ENCODE peak calls at places on chromosome 11, in nine cellular contexts. G is OCI-LY7, A is PC-3, R is neural progenitor cell, L is hepatocyte, M is GM23338, V is GM23248, Q is HCT116, S is SK-N-SH. N is an unnamed sample.
A peak's percentile ranks its signal among the peaks of the same experiment; 100 is the strongest.

GRCh38 chr11:115965754-115966504 is 461.7 kb upstream of the CADM1 start:
- DNase-seq in G (no peak), A (no peak), R (no peak), L (no peak), M (no peak), V (no peak), Q (no peak), S (peak; percentile 61), N (no peak)

GRCh38 chr11:86502137-86502536 is 127.5 kb downstream of the CCDC81 start:
- DNase-seq in G (no peak), A (peak; percentile 9), R (no peak), L (no peak), M (no peak), V (no peak), Q (no peak), S (no peak), N (no peak)

GRCh38 chr11:123473941-123474668 is 44.0 kb downstream of the GRAMD1B start:
- DNase-seq in G (no peak), A (peak; percentile 92), R (no peak), L (no peak), M (no peak), V (peak; percentile 96), Q (no peak), S (no peak), N (no peak)

GRCh38 chr11:23789938-23790371 is 706.9 kb upstream of the LUZP2 start:
- DNase-seq in G (no peak), A (peak; percentile 73), R (no peak), L (peak; percentile 79), M (no peak), V (peak; percentile 67), Q (no peak), S (no peak), N (no peak)

GRCh38 chr11:116885951-116886629 is 48.7 kb upstream of the APOA1 start:
- DNase-seq in G (no peak), A (no peak), R (peak; percentile 61), L (no peak), M (no peak), V (peak; percentile 68), Q (no peak), S (no peak), N (no peak)

GRCh38 chr11:116835042-116835772 is 2.2 kb downstream of the APOA1 start:
- DNase-seq in G (peak; percentile 27), A (no peak), R (no peak), L (no peak), M (peak; percentile 41), V (no peak), Q (no peak), S (no peak), N (no peak)

GRCh38 chr11:62705401-62705800 is 1.8 kb downstream of the BSCL2 start:
- DNase-seq in G (no peak), A (peak; percentile 43), R (no peak), L (no peak), M (peak; percentile 48), V (peak; percentile 47), Q (no peak), S (peak; percentile 65), N (no peak)

GRCh38 chr11:9745411-9746211 is 81.7 kb downstream of the SWAP70 start:
- DNase-seq in G (peak; percentile 74), A (no peak), R (no peak), L (no peak), M (no peak), V (no peak), Q (no peak), S (no peak), N (no peak)

GRCh38 chr11:113481226-113481625 is 6.0 kb upstream of the DRD2 start:
- DNase-seq in G (no peak), A (no peak), R (no peak), L (no peak), M (no peak), V (no peak), Q (no peak), S (no peak), N (no peak)

GRCh38 chr11:33377100-33377851 is 120.1 kb downstream of the HIPK3 start:
- DNase-seq in G (no peak), A (no peak), R (peak; percentile 5), L (no peak), M (no peak), V (peak; percentile 49), Q (no peak), S (no peak), N (no peak)
- TF ChIP-seq EZH2phosphoT487 in G (no peak), A (no peak), R (peak; percentile 71), L (no peak), M (no peak), V (no peak), Q (no peak), S (no peak), N (no peak)

GRCh38 chr11:6393989-6394670 is 3.9 kb downstream of the SMPD1 start:
- DNase-seq in G (no peak), A (no peak), R (no peak), L (no peak), M (no peak), V (no peak), Q (no peak), S (no peak), N (no peak)

GRCh38 chr11:6397156-6397555 is 6.9 kb downstream of the SMPD1 start:
- DNase-seq in G (no peak), A (no peak), R (no peak), L (no peak), M (no peak), V (peak; percentile 17), Q (no peak), S (no peak), N (no peak)

GRCh38 chr11:6400431-6401345 is 10.4 kb downstream of the SMPD1 start:
- DNase-seq in G (no peak), A (no peak), R (no peak), L (no peak), M (no peak), V (no peak), Q (no peak), S (no peak), N (no peak)

GRCh38 chr11:6395470-6396060 is 5.3 kb downstream of the SMPD1 start:
- DNase-seq in G (no peak), A (no peak), R (no peak), L (no peak), M (no peak), V (no peak), Q (no peak), S (no peak), N (no peak)

GRCh38 chr11:6397636-6398035 is 7.4 kb downstream of the SMPD1 start:
- DNase-seq in G (no peak), A (peak; percentile 46), R (no peak), L (no peak), M (no peak), V (peak; percentile 55), Q (no peak), S (no peak), N (no peak)
- TF ChIP-seq EZH2phosphoT487 in G (no peak), A (no peak), R (no peak), L (no peak), M (no peak), V (no peak), Q (no peak), S (no peak), N (no peak)

DNA sequence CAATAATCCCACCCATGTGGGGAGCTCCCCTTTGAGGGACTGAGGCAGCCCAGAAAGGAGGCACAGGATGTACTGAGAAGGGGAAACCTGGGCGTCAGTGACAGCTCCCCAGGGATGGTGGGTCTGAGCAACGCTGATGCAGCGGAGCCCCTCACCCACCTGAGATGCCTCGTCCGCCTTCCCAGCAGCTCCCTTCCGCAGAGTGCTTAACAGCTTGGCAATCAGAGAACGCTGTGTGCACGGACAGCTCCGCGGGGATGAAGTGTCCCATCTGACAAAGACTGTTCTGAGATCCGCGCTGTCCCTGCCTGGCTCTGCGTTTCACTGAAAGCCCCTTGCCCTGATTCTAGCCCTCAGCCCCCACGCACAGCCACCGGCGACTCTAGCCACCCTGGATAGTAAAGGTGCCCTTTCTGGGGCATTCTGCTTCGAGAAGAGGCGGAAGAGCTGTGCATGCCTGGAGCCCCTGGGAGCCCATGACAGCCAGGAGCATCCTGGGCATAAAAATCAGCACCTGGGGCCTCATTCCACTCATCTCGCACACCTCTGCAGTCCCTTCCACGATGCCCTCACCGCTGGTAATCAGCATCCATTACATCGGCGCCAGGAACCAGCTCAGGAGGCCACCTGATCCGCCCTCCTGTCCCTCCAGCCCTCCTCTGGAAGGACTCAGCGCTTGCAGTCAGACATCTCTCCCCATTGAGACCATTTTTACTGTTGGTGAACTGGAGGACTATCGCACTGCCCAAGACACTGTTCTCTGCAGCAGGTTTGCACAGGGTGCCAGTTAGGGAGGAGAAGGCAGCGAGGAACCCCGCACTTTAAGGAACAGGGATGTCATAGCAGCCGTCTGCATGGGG is 10.7 kb downstream of the KCNJ5 start:
- DNase-seq in G (no peak), A (no peak), R (peak; percentile 72), L (peak; percentile 31), M (peak; percentile 65), V (no peak), Q (no peak), S (no peak), N (no peak)
- TF ChIP-seq EZH2phosphoT487 in G (no peak), A (no peak), R (no peak), L (no peak), M (no peak), V (no peak), Q (no peak), S (no peak), N (no peak)

DNA sequence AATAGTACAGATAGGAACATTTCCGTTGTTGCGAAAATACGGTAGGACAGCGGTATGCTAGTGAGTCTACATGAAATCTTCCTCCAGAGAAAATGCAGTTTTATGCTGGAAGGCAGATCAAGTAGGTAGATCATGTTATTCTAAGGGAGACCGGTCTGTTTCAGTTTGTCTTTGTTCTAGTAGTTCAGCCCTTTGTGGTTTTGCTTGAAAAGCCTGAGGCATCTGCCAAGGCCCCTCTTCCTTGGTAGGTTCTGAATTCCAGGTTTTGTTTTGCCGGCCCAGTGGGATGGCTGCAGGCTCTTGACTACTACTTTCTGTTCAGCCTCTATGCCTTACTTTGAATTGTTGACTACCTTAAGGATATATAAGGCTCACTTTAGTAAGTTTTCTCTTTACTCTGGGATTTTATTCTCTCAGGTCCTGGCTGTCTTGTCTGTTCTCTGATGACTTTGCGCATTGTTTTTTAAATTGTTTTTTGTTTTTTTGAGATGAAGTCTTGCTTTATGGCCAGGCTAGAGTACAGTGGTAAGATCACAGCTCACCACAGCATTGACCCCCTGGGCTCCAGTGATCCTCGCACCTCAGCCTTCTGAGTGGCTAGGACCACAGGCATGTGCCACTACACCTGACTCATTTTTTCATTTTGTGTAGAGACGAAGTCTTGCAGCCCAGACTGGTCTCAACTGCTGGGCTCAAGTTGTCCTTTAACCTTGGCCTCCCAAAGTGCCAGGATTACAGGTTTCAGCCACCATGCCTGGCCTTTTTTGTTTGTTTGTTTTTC is 53.7 kb downstream of the HIPK3 start:
- DNase-seq in G (no peak), A (no peak), R (peak; percentile 59), L (no peak), M (peak; percentile 59), V (no peak), Q (no peak), S (no peak), N (no peak)
- TF ChIP-seq EZH2phosphoT487 in G (no peak), A (no peak), R (no peak), L (no peak), M (no peak), V (no peak), Q (no peak), S (no peak), N (no peak)

GRCh38 chr11:119709638-119710346 is 19.2 kb downstream of the NECTIN1 start:
- DNase-seq in G (peak; percentile 13), A (no peak), R (peak; percentile 95), L (peak; percentile 75), M (peak; percentile 94), V (no peak), Q (no peak), S (peak; percentile 92), N (peak; percentile 48)
- TF ChIP-seq EZH2phosphoT487 in G (no peak), A (no peak), R (no peak), L (no peak), M (no peak), V (no peak), Q (no peak), S (no peak), N (no peak)

GRCh38 chr11:35420371-35420770 is 1.0 kb upstream of the SLC1A2 start:
- DNase-seq in G (no peak), A (no peak), R (peak; percentile 35), L (no peak), M (peak; percentile 53), V (no peak), Q (no peak), S (peak; percentile 19), N (no peak)
- TF ChIP-seq EZH2phosphoT487 in G (no peak), A (no peak), R (no peak), L (no peak), M (no peak), V (no peak), Q (no peak), S (no peak), N (no peak)

N was measured in MM.1S.